ENCODE peak calls at places on chromosomes 16 and 17, in six cellular contexts. H is A549, B is aorta, K is dorsolateral prefrontal cortex, M is GM23248, C is transverse colon. W is an unnamed sample.

GRCh38 chr16:66874079-66874775 is 6.1 kb upstream of the PDP2 start:
- DNase-seq in M (peak; percentile 61), B (peak; percentile 21), H (no peak), C (no peak), K (no peak), W (no peak)

GRCh38 chr16:88769617-88770458 is 15.2 kb downstream of the PIEZO1 start:
- DNase-seq in K (no peak), C (peak; percentile 61), B (no peak), M (peak; percentile 59), H (peak; percentile 66), W (no peak)

GRCh38 chr16:72921620-72922019 is 126.3 kb downstream of the ZFHX3 start:
- DNase-seq in C (no peak), B (peak; percentile 83), M (peak; percentile 36), K (peak; percentile 27), H (no peak), W (no peak)

GRCh38 chr17:19331134-19331533 is 31.4 kb downstream of the B9D1 start:
- DNase-seq in K (no peak), B (no peak), C (no peak), M (peak; percentile 95), H (no peak), W (no peak)

GRCh38 chr16:52518884-52519283 is 28.1 kb downstream of the TOX3 start:
- DNase-seq in C (no peak), M (no peak), K (no peak), B (no peak), H (no peak), W (no peak)

GRCh38 chr17:79737046-79737921 is 6.5 kb downstream of the ENPP7 start:
- DNase-seq in B (no peak), M (no peak), K (no peak), H (no peak), C (no peak), W (no peak)

GRCh38 chr16:19463468-19464315 is 46.0 kb downstream of the TMC5 start:
- DNase-seq in H (no peak), C (no peak), B (no peak), M (no peak), K (no peak), W (no peak)

GRCh38 chr16:2919511-2920255 is 8.0 kb downstream of the FLYWCH1 start:
- DNase-seq in H (peak; percentile 61), C (peak; percentile 61), B (no peak), M (peak; percentile 76), K (peak; percentile 36), W (peak; percentile 51)

GRCh38 chr16:75333770-75334169 is 82.3 kb upstream of the BCAR1 start:
- DNase-seq in B (no peak), M (no peak), C (no peak), H (no peak), K (no peak), W (peak; percentile 46)

GRCh38 chr16:56898847-56899246 is 33.1 kb upstream of the HERPUD1 start:
- DNase-seq in C (no peak), H (no peak), M (no peak), B (no peak), K (no peak), W (peak; percentile 62)

GRCh38 chr16:70579648-70580630 is 56.3 kb downstream of the SF3B3 start:
- DNase-seq in M (peak; percentile 32), C (peak; percentile 51), B (peak; percentile 87), H (no peak), K (no peak), W (no peak)

GRCh38 chr16:50024684-50025543 is at the start of gene CNEP1R1:
- DNase-seq in H (peak; percentile 98), C (peak; percentile 96), K (peak; percentile 93), M (peak; percentile 98), B (peak; percentile 97), W (peak; percentile 94)

GRCh38 chr17:21286066-21286770 is 1.7 kb downstream of the MAP2K3 start:
- DNase-seq in H (peak; percentile 95), C (peak; percentile 92), K (peak; percentile 62), B (peak; percentile 95), M (peak; percentile 99), W (no peak)

GRCh38 chr17:78342438-78343098 is 17.3 kb downstream of the SOCS3 start:
- DNase-seq in H (peak; percentile 71), C (no peak), M (peak; percentile 97), B (peak; percentile 91), K (no peak), W (no peak)
- H3K4me3 ChIP-seq in H (peak overlapping the region; percentile 53), C (peak overlapping the region; percentile 39), M (peak overlapping the region; percentile 64), B (no peak overlapping the region), K (peak overlapping the region; percentile 61), W (no peak overlapping the region)

GRCh38 chr16:48596326-48596725 is 13.7 kb downstream of the N4BP1 start:
- DNase-seq in C (no peak), B (no peak), H (no peak), M (no peak), K (no peak), W (no peak)

GRCh38 chr16:48602357-48603014 is 7.5 kb downstream of the N4BP1 start:
- DNase-seq in K (no peak), C (no peak), M (no peak), H (no peak), B (no peak), W (no peak)

GRCh38 chr16:48591976-48592375 is 18.0 kb downstream of the N4BP1 start:
- DNase-seq in C (no peak), M (no peak), K (no peak), H (no peak), B (no peak), W (no peak)

GRCh38 chr16:48592839-48593429 is 17.0 kb downstream of the N4BP1 start:
- DNase-seq in K (no peak), M (no peak), B (no peak), C (no peak), H (no peak), W (no peak)

GRCh38 chr16:48597563-48598392 is 12.2 kb downstream of the N4BP1 start:
- DNase-seq in B (no peak), M (peak; percentile 35), H (no peak), K (no peak), C (no peak), W (no peak)
- H3K4me3 ChIP-seq in B (no peak overlapping the region), M (no peak overlapping the region), H (no peak overlapping the region), K (no peak overlapping the region), C (no peak overlapping the region), W (no peak overlapping the region)

GRCh38 chr17:78575340-78575739 is 1.9 kb downstream of the DNAH17 start:
- DNase-seq in C (no peak), K (no peak), M (no peak), B (no peak), H (no peak), W (no peak)
- H3K4me3 ChIP-seq in C (no peak overlapping the region), K (no peak overlapping the region), M (no peak overlapping the region), B (no peak overlapping the region), H (no peak overlapping the region), W (no peak overlapping the region)

GRCh38 chr16:77789646-77790370 is 1.4 kb downstream of the VAT1L start:
- DNase-seq in C (no peak), K (no peak), H (no peak), B (no peak), M (peak; percentile 15), W (no peak)
- H3K4me3 ChIP-seq in C (no peak overlapping the region), K (peak overlapping the region; percentile 78), H (no peak overlapping the region), B (peak overlapping the region; percentile 63), M (peak overlapping the region; percentile 86), W (no peak overlapping the region)

GRCh38 chr16:12903325-12904040 is 2.1 kb downstream of the SHISA9 start:
- DNase-seq in K (peak; percentile 17), C (no peak), M (no peak), H (no peak), B (no peak), W (no peak)
- H3K4me3 ChIP-seq in K (peak overlapping the region; percentile 70), C (peak overlapping the region; percentile 25), M (no peak overlapping the region), H (peak overlapping the region; percentile 32), B (peak overlapping the region; percentile 22), W (no peak overlapping the region)

GRCh38 chr16:1917056-1917664 is 1.1 kb downstream of the HS3ST6 start:
- DNase-seq in C (no peak), H (no peak), M (no peak), B (no peak), K (no peak), W (no peak)

GRCh38 chr16:1918890-1919679 is 870 bp upstream of the HS3ST6 start:
- DNase-seq in B (no peak), C (no peak), M (no peak), K (no peak), H (no peak), W (no peak)

GRCh38 chr16:1916654-1916990 is 1.6 kb downstream of the HS3ST6 start:
- DNase-seq in H (no peak), K (no peak), B (no peak), C (no peak), M (no peak), W (no peak)

GRCh38 chr16:1918312-1918889 is at the start of gene HS3ST6:
- DNase-seq in H (no peak), K (no peak), M (no peak), C (no peak), B (no peak), W (no peak)

DNA sequence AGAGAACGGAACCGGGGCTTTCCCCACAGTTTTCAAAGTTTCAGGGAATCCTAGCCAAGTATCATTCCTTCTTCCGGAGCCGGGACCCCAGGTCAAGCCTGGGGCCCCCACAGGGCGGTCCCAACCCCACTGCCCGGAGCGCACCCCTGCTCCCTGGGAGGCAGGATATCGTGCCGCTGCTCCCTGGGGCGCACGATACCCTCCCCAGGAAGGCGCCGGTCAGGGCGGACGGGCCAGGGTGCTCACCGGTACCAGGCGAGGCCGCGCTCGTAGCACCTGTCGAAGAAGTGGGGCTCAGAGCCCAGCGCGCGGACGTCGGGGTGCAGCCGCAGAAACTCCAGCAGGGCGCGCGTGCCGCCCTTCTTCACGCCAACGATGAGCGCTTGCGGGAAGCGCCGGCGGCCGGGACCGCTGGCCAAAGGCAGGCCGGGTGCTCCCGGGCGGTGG is 527 bp downstream of the HS3ST6 start:
- DNase-seq in K (no peak), M (no peak), H (no peak), B (no peak), C (no peak), W (no peak)
- H3K4me3 ChIP-seq in K (no peak overlapping the region), M (no peak overlapping the region), H (peak overlapping the region; percentile 49), B (no peak overlapping the region), C (peak overlapping the region; percentile 14), W (no peak overlapping the region)

DNA sequence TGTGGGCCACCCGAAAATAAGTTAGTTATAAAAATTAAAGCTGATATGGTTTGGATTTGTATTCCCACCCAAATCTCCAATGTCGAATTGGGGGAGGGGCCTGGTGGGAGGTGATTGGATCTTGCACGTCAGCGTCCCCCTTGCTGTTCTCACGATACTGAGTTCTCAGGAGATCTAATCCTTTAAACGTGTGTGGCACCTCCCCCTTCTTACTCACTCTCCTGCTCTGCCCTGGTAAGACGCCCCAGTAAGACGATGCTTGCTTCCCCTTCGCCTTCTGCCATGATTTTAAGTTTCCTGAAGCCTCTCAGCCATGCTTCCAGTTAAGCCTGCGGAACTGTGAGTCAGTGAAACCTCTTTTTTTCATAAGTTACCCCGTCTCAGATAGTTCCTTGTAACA is 35.4 kb downstream of the SYCE1L start:
- DNase-seq in K (no peak), M (no peak), H (no peak), C (no peak), B (no peak), W (no peak)
- H3K4me3 ChIP-seq in K (no peak overlapping the region), M (no peak overlapping the region), H (no peak overlapping the region), C (no peak overlapping the region), B (no peak overlapping the region), W (no peak overlapping the region)

GRCh38 chr17:40167685-40168261 is 9.5 kb upstream of the RAPGEFL1 start:
- DNase-seq in K (no peak), B (no peak), H (no peak), C (no peak), M (no peak), W (no peak)
- H3K4me3 ChIP-seq in K (no peak overlapping the region), B (no peak overlapping the region), H (no peak overlapping the region), C (no peak overlapping the region), M (no peak overlapping the region), W (no peak overlapping the region)

W was measured in Jurkat, Clone E6-1.